ENCODE peak calls at places on chromosomes 1 and 21, in nine cellular contexts. One of them, this sample, is unnamed.

GRCh38 chr1:48469616-48470500 is 2.1 kb downstream of the SPATA6 start:
- DNase-seq in SK-N-SH: no peak
- DNase-seq in HepG2: no peak
- DNase-seq in GM23338: no peak
- DNase-seq in HL-60: peak; percentile 49
- DNase-seq in HCT116: no peak
- DNase-seq in GM12878: no peak
- DNase-seq in A549: no peak
- DNase-seq in K562: no peak
- DNase-seq in this sample: peak; percentile 13

GRCh38 chr1:44328767-44329416 is 26.2 kb downstream of the ERI3 start:
- DNase-seq in GM23338: no peak
- DNase-seq in K562: no peak
- DNase-seq in HepG2: no peak
- DNase-seq in A549: no peak
- DNase-seq in HCT116: no peak
- DNase-seq in GM12878: no peak
- DNase-seq in HL-60: no peak
- DNase-seq in SK-N-SH: no peak
- DNase-seq in this sample: no peak

GRCh38 chr21:29638138-29638537 is 301.7 kb downstream of the GRIK1 start:
- DNase-seq in HepG2: no peak
- DNase-seq in HCT116: no peak
- DNase-seq in GM23338: no peak
- DNase-seq in GM12878: no peak
- DNase-seq in SK-N-SH: no peak
- DNase-seq in A549: no peak
- DNase-seq in K562: no peak
- DNase-seq in HL-60: peak; percentile 52
- DNase-seq in this sample: no peak

GRCh38 chr1:220300442-220301121 is 28.3 kb upstream of the RAB3GAP2 start:
- DNase-seq in HCT116: no peak
- DNase-seq in GM12878: no peak
- DNase-seq in K562: peak; percentile 38
- DNase-seq in A549: no peak
- DNase-seq in HL-60: no peak
- DNase-seq in GM23338: peak; percentile 64
- DNase-seq in HepG2: peak; percentile 13
- DNase-seq in SK-N-SH: peak; percentile 48
- DNase-seq in this sample: peak; percentile 73

GRCh38 chr1:50568782-50569181 is 145.5 kb upstream of the DMRTA2 start:
- DNase-seq in GM23338: no peak
- DNase-seq in SK-N-SH: no peak
- DNase-seq in GM12878: no peak
- DNase-seq in HepG2: no peak
- DNase-seq in HCT116: no peak
- DNase-seq in K562: no peak
- DNase-seq in HL-60: no peak
- DNase-seq in A549: no peak
- DNase-seq in this sample: no peak

GRCh38 chr1:241666419-241666818 is 14.3 kb downstream of the WDR64 start:
- DNase-seq in HCT116: no peak
- DNase-seq in K562: no peak
- DNase-seq in GM23338: no peak
- DNase-seq in HepG2: no peak
- DNase-seq in GM12878: no peak
- DNase-seq in SK-N-SH: no peak
- DNase-seq in HL-60: no peak
- DNase-seq in A549: no peak
- DNase-seq in this sample: no peak

GRCh38 chr1:68104155-68104554 is 53.7 kb upstream of the DIRAS3 start:
- DNase-seq in HCT116: no peak
- DNase-seq in A549: no peak
- DNase-seq in HepG2: no peak
- DNase-seq in HL-60: no peak
- DNase-seq in K562: no peak
- DNase-seq in SK-N-SH: no peak
- DNase-seq in GM12878: no peak
- DNase-seq in GM23338: no peak
- DNase-seq in this sample: no peak

GRCh38 chr1:178536844-178537371 is 24.0 kb downstream of the TEX35 start:
- DNase-seq in HL-60: no peak
- DNase-seq in HepG2: peak; percentile 75
- DNase-seq in K562: no peak
- DNase-seq in GM12878: no peak
- DNase-seq in HCT116: peak; percentile 93
- DNase-seq in A549: peak; percentile 90
- DNase-seq in SK-N-SH: no peak
- DNase-seq in GM23338: no peak
- DNase-seq in this sample: peak; percentile 91

GRCh38 chr21:14554948-14555347 is 8.8 kb upstream of the SAMSN1 start:
- DNase-seq in HepG2: no peak
- DNase-seq in K562: no peak
- DNase-seq in SK-N-SH: no peak
- DNase-seq in GM12878: no peak
- DNase-seq in GM23338: peak; percentile 4
- DNase-seq in HL-60: no peak
- DNase-seq in HCT116: no peak
- DNase-seq in A549: no peak
- DNase-seq in this sample: no peak

GRCh38 chr1:168465942-168466702 is 77.7 kb downstream of the XCL2 start:
- DNase-seq in GM23338: no peak
- DNase-seq in SK-N-SH: peak; percentile 25
- DNase-seq in HCT116: no peak
- DNase-seq in HepG2: peak; percentile 36
- DNase-seq in HL-60: no peak
- DNase-seq in GM12878: peak; percentile 88
- DNase-seq in K562: peak; percentile 44
- DNase-seq in A549: no peak
- DNase-seq in this sample: no peak

GRCh38 chr1:112508242-112509004 is at the start of gene WNT2B:
- DNase-seq in HepG2: peak; percentile 6
- DNase-seq in HCT116: no peak
- DNase-seq in GM12878: no peak
- DNase-seq in HL-60: peak; percentile 40
- DNase-seq in A549: peak; percentile 24
- DNase-seq in K562: peak; percentile 87
- DNase-seq in GM23338: peak; percentile 89
- DNase-seq in SK-N-SH: peak; percentile 85
- DNase-seq in this sample: no peak

GRCh38 chr1:21261551-21262281 is 28.5 kb downstream of the ECE1 start:
- DNase-seq in HL-60: peak; percentile 49
- DNase-seq in GM12878: no peak
- DNase-seq in HepG2: no peak
- DNase-seq in GM23338: peak; percentile 33
- DNase-seq in A549: peak; percentile 81
- DNase-seq in SK-N-SH: peak; percentile 42
- DNase-seq in HCT116: peak; percentile 64
- DNase-seq in K562: peak; percentile 71
- DNase-seq in this sample: no peak
- TF ChIP-seq REST in HL-60: no peak
- TF ChIP-seq REST in GM12878: no peak
- TF ChIP-seq REST in HepG2: no peak
- TF ChIP-seq REST in GM23338: no peak
- TF ChIP-seq REST in A549: no peak
- TF ChIP-seq REST in SK-N-SH: no peak
- TF ChIP-seq REST in HCT116: no peak
- TF ChIP-seq REST in K562: peak; percentile 23
- TF ChIP-seq REST in this sample: no peak

GRCh38 chr1:66443793-66444192 is 90.2 kb upstream of the SGIP1 start:
- DNase-seq in HCT116: no peak
- DNase-seq in GM12878: no peak
- DNase-seq in GM23338: no peak
- DNase-seq in A549: no peak
- DNase-seq in SK-N-SH: no peak
- DNase-seq in HepG2: no peak
- DNase-seq in HL-60: no peak
- DNase-seq in K562: no peak
- DNase-seq in this sample: no peak
- TF ChIP-seq CTCF in HCT116: no peak
- TF ChIP-seq CTCF in GM12878: no peak
- TF ChIP-seq CTCF in GM23338: no peak
- TF ChIP-seq CTCF in A549: no peak
- TF ChIP-seq CTCF in SK-N-SH: no peak
- TF ChIP-seq CTCF in HepG2: no peak
- TF ChIP-seq CTCF in HL-60: no peak
- TF ChIP-seq CTCF in K562: no peak
- TF ChIP-seq CTCF in this sample: no peak

GRCh38 chr1:196312739-196313138 is 295.5 kb downstream of the KCNT2 start:
- DNase-seq in HepG2: no peak
- DNase-seq in HL-60: no peak
- DNase-seq in SK-N-SH: no peak
- DNase-seq in A549: no peak
- DNase-seq in GM12878: no peak
- DNase-seq in K562: no peak
- DNase-seq in GM23338: peak; percentile 68
- DNase-seq in HCT116: no peak
- DNase-seq in this sample: no peak

GRCh38 chr1:196305216-196305615 is 303.0 kb downstream of the KCNT2 start:
- DNase-seq in SK-N-SH: no peak
- DNase-seq in A549: no peak
- DNase-seq in GM12878: no peak
- DNase-seq in HepG2: no peak
- DNase-seq in HL-60: no peak
- DNase-seq in K562: no peak
- DNase-seq in GM23338: no peak
- DNase-seq in HCT116: no peak
- DNase-seq in this sample: no peak

GRCh38 chr1:196308171-196308570 is 300.1 kb downstream of the KCNT2 start:
- DNase-seq in HL-60: no peak
- DNase-seq in GM12878: no peak
- DNase-seq in A549: no peak
- DNase-seq in HepG2: no peak
- DNase-seq in SK-N-SH: no peak
- DNase-seq in GM23338: no peak
- DNase-seq in HCT116: no peak
- DNase-seq in K562: peak; percentile 7
- DNase-seq in this sample: no peak

GRCh38 chr1:196306421-196306820 is 301.8 kb downstream of the KCNT2 start:
- DNase-seq in SK-N-SH: no peak
- DNase-seq in K562: no peak
- DNase-seq in HL-60: no peak
- DNase-seq in HCT116: no peak
- DNase-seq in GM23338: peak; percentile 72
- DNase-seq in GM12878: no peak
- DNase-seq in A549: no peak
- DNase-seq in HepG2: no peak
- DNase-seq in this sample: no peak

GRCh38 chr1:196309386-196309785 is 298.9 kb downstream of the KCNT2 start:
- DNase-seq in K562: no peak
- DNase-seq in HepG2: peak; percentile 3
- DNase-seq in SK-N-SH: no peak
- DNase-seq in HCT116: peak; percentile 27
- DNase-seq in A549: no peak
- DNase-seq in GM12878: no peak
- DNase-seq in HL-60: no peak
- DNase-seq in GM23338: peak; percentile 19
- DNase-seq in this sample: peak; percentile 10
- TF ChIP-seq REST in K562: no peak
- TF ChIP-seq REST in HepG2: no peak
- TF ChIP-seq REST in SK-N-SH: no peak
- TF ChIP-seq REST in HCT116: no peak
- TF ChIP-seq REST in A549: no peak
- TF ChIP-seq REST in GM12878: no peak
- TF ChIP-seq REST in HL-60: no peak
- TF ChIP-seq REST in GM23338: no peak
- TF ChIP-seq REST in this sample: no peak

GRCh38 chr1:244735404-244735803 is 82.5 kb downstream of the DESI2 start:
- DNase-seq in K562: no peak
- DNase-seq in A549: no peak
- DNase-seq in SK-N-SH: no peak
- DNase-seq in HCT116: no peak
- DNase-seq in HL-60: no peak
- DNase-seq in HepG2: no peak
- DNase-seq in GM12878: peak; percentile 7
- DNase-seq in GM23338: peak; percentile 34
- DNase-seq in this sample: no peak

GRCh38 chr1:244732846-244733450 is 80.0 kb downstream of the DESI2 start:
- DNase-seq in SK-N-SH: no peak
- DNase-seq in GM12878: no peak
- DNase-seq in HL-60: no peak
- DNase-seq in HepG2: no peak
- DNase-seq in A549: no peak
- DNase-seq in K562: no peak
- DNase-seq in GM23338: no peak
- DNase-seq in HCT116: no peak
- DNase-seq in this sample: no peak

GRCh38 chr1:244730934-244731434 is 78.1 kb downstream of the DESI2 start:
- DNase-seq in GM12878: no peak
- DNase-seq in HL-60: no peak
- DNase-seq in HepG2: no peak
- DNase-seq in HCT116: no peak
- DNase-seq in GM23338: peak; percentile 65
- DNase-seq in SK-N-SH: no peak
- DNase-seq in A549: no peak
- DNase-seq in K562: no peak
- DNase-seq in this sample: no peak

GRCh38 chr1:244731651-244732050 is 78.7 kb downstream of the DESI2 start:
- DNase-seq in SK-N-SH: no peak
- DNase-seq in HepG2: no peak
- DNase-seq in GM23338: no peak
- DNase-seq in HL-60: no peak
- DNase-seq in A549: no peak
- DNase-seq in HCT116: no peak
- DNase-seq in GM12878: no peak
- DNase-seq in K562: no peak
- DNase-seq in this sample: no peak

DNA sequence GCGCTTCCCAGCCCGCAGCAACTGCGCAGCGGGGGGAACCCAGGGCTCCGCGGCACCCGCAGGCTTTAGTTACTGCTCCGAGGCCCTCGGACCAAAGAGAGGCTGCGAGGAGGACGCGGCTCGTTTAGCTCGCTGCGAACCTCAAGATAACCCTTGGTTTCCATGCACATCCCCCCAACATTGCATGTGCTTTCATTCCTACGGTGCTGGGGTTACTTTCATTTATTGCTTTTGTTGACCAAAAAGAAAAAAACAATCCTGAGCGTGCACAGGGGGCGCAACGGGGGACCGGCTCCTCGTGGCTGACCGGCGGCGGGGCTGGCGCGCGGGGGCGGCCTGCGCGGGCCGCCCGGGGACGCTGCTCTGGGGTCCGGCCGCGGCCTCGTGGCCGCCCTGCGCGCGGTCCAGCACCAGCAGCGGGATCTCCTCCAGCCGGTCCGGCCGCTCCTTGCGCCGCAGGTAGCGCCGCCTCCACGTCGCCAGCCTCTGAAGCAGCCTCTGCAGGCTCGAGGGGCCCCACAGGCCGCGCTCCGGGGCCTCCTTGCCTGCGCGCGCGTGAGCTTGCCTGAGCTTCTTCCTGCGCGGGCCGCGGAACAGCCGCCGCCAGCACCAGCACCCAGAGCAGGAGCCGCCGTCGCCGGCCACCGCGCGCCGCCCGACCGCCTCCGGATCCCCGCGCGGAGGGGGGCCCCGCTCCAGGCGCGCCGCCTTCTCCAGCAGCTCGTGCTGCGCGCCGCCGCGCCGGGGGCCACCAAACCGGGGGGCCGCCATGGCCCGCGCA is 77.4 kb downstream of the DESI2 start:
- DNase-seq in HL-60: peak; percentile 15
- DNase-seq in HepG2: no peak
- DNase-seq in HCT116: no peak
- DNase-seq in GM12878: no peak
- DNase-seq in SK-N-SH: peak; percentile 79
- DNase-seq in GM23338: peak; percentile 73
- DNase-seq in K562: peak; percentile 4
- DNase-seq in A549: no peak
- DNase-seq in this sample: no peak
- TF ChIP-seq CTCF in HL-60: no peak
- TF ChIP-seq CTCF in HepG2: no peak
- TF ChIP-seq CTCF in HCT116: no peak
- TF ChIP-seq CTCF in GM12878: no peak
- TF ChIP-seq CTCF in SK-N-SH: no peak
- TF ChIP-seq CTCF in GM23338: peak; percentile 0
- TF ChIP-seq CTCF in K562: no peak
- TF ChIP-seq CTCF in A549: no peak
- TF ChIP-seq CTCF in this sample: no peak